ENCODE peak calls at places on chromosomes 2 and 18, in eight cellular contexts. U is Panc1, E is HepG2, T is upper lobe of left lung, P is HCT116, A is GM12878, O is GM23338, N is K562. H is an unnamed sample.

GRCh38 chr2:157864857-157865450 is 11.2 kb downstream of the ACVR1 start:
- ATAC-seq in U (no peak), E (no peak), T (no peak), P (no peak), A (no peak), O (no peak), N (no peak), H (no peak)

GRCh38 chr2:7838636-7839035 is 843.2 kb upstream of the ID2 start:
- ATAC-seq in U (no peak), E (no peak), T (no peak), P (no peak), A (no peak), O (no peak), N (no peak), H (no peak)

GRCh38 chr2:158620656-158621055 is 163.9 kb downstream of the PKP4 start:
- ATAC-seq in U (no peak), E (no peak), T (no peak), P (no peak), A (no peak), O (no peak), N (no peak), H (no peak)

GRCh38 chr2:8178916-8179315 is 502.9 kb upstream of the ID2 start:
- ATAC-seq in U (no peak), E (no peak), T (no peak), P (no peak), A (no peak), O (no peak), N (no peak), H (no peak)

GRCh38 chr2:169732583-169733358 is 861 bp upstream of the KLHL23 start:
- ATAC-seq in U (peak; percentile 36), E (peak; percentile 79), T (no peak), P (no peak), A (peak; percentile 19), O (no peak), N (peak; percentile 9), H (no peak)

GRCh38 chr2:29059612-29060011 is 14.7 kb downstream of the PCARE start:
- ATAC-seq in U (no peak), E (no peak), T (no peak), P (no peak), A (no peak), O (no peak), N (peak; percentile 33), H (no peak)

GRCh38 chr2:190333928-190334327 is 9.5 kb upstream of the INPP1 start:
- ATAC-seq in U (no peak), E (no peak), T (no peak), P (no peak), A (no peak), O (no peak), N (no peak), H (no peak)

GRCh38 chr18:9722691-9723090 is 14.6 kb downstream of the RAB31 start:
- ATAC-seq in U (peak; percentile 53), E (peak; percentile 73), T (peak; percentile 36), P (peak; percentile 80), A (peak; percentile 59), O (peak; percentile 81), N (peak; percentile 58), H (no peak)

GRCh38 chr2:152497481-152498052 is 162.6 kb downstream of the FMNL2 start:
- ATAC-seq in U (peak; percentile 38), E (no peak), T (no peak), P (peak; percentile 81), A (peak; percentile 76), O (no peak), N (no peak), H (no peak)

GRCh38 chr2:161662373-161662772 is 38.2 kb downstream of the SLC4A10 start:
- ATAC-seq in U (no peak), E (no peak), T (no peak), P (no peak), A (no peak), O (no peak), N (no peak), H (no peak)

GRCh38 chr18:66993492-66993891 is 389.6 kb upstream of the CDH19 start:
- ATAC-seq in U (no peak), E (peak; percentile 65), T (no peak), P (no peak), A (no peak), O (no peak), N (no peak), H (no peak)

GRCh38 chr2:167186465-167186864 is 298.2 kb downstream of the XIRP2 start:
- ATAC-seq in U (no peak), E (no peak), T (no peak), P (no peak), A (no peak), O (no peak), N (no peak), H (no peak)

GRCh38 chr2:199646439-199646838 is 188.7 kb upstream of the SATB2 start:
- ATAC-seq in U (no peak), E (no peak), T (no peak), P (no peak), A (peak; percentile 62), O (no peak), N (no peak), H (no peak)

GRCh38 chr2:19059076-19059475 is 299.3 kb downstream of the OSR1 start:
- ATAC-seq in U (no peak), E (no peak), T (no peak), P (peak; percentile 67), A (no peak), O (peak; percentile 98), N (no peak), H (no peak)

GRCh38 chr2:15243762-15244161 is 317.4 kb downstream of the NBAS start:
- ATAC-seq in U (no peak), E (no peak), T (peak; percentile 16), P (no peak), A (no peak), O (no peak), N (peak; percentile 57), H (no peak)

GRCh38 chr2:149651229-149651628 is 63.7 kb upstream of the MMADHC start:
- ATAC-seq in U (peak; percentile 68), E (peak; percentile 89), T (no peak), P (no peak), A (no peak), O (no peak), N (no peak), H (no peak)

GRCh38 chr2:54952978-54953456 is 97.2 kb downstream of the RTN4 start:
- ATAC-seq in U (peak; percentile 69), E (no peak), T (no peak), P (no peak), A (no peak), O (no peak), N (no peak), H (no peak)

GRCh38 chr2:46801731-46802664 is 113.6 kb downstream of the MCFD2 start:
- ATAC-seq in U (no peak), E (no peak), T (peak; percentile 13), P (peak; percentile 21), A (no peak), O (no peak), N (no peak), H (no peak)

GRCh38 chr2:79097843-79098242 is 10.1 kb upstream of the REG1B start:
- ATAC-seq in U (no peak), E (no peak), T (no peak), P (no peak), A (no peak), O (no peak), N (no peak), H (no peak)

GRCh38 chr2:127085260-127085666 is 21.7 kb downstream of the BIN1 start:
- ATAC-seq in U (peak; percentile 59), E (no peak), T (no peak), P (no peak), A (peak; percentile 18), O (no peak), N (no peak), H (no peak)

GRCh38 chr18:13914170-13914569 is 1.2 kb downstream of the MC2R start:
- ATAC-seq in U (no peak), E (no peak), T (no peak), P (no peak), A (no peak), O (no peak), N (no peak), H (peak; percentile 34)

GRCh38 chr2:100878000-100878786 is 58.3 kb downstream of the NPAS2 start:
- ATAC-seq in U (peak; percentile 33), E (no peak), T (no peak), P (no peak), A (no peak), O (no peak), N (no peak), H (peak; percentile 43)
- H3K27ac ChIP-seq in U (peak overlapping the region; percentile 46), E (peak overlapping the region; percentile 8), T (no peak overlapping the region), P (no peak overlapping the region), A (no peak overlapping the region), O (no peak overlapping the region), N (no peak overlapping the region), H (peak overlapping the region; percentile 59)

GRCh38 chr18:75034937-75035336 is 174.0 kb downstream of the PTGR3 start:
- ATAC-seq in U (no peak), E (no peak), T (no peak), P (no peak), A (no peak), O (no peak), N (no peak), H (no peak)
- TF ChIP-seq POLR2AphosphoS5 in U (no peak), E (no peak), T (no peak), P (no peak), A (no peak), O (no peak), N (no peak), H (peak; percentile 47)

GRCh38 chr2:45554073-45554742 is 56.9 kb downstream of the SRBD1 start:
- ATAC-seq in U (no peak), E (no peak), T (no peak), P (no peak), A (no peak), O (peak; percentile 66), N (no peak), H (no peak)
- H3K27ac ChIP-seq in U (no peak overlapping the region), E (no peak overlapping the region), T (no peak overlapping the region), P (no peak overlapping the region), A (no peak overlapping the region), O (no peak overlapping the region), N (no peak overlapping the region), H (no peak overlapping the region)

DNA sequence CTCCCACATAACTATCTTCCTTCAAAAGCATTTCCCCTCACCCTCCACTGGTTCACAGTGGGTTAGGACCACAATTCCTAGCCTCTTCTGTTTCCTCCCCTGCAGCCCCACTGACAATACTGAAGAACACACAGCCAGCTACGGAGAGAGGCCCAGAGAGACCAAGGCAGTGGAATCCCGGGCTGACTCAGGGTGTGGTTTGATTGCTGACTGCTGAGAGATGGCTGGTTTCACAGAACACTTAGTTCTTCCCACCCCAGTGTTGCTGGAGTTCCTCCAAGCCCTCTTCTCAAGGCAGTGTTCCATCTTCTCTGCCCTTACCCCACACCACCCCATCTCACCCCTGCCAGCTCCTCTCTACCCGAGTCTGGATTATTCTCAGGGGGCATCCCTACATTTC is 43.3 kb upstream of the ZFP36L2 start:
- ATAC-seq in U (no peak), E (no peak), T (peak; percentile 88), P (no peak), A (no peak), O (no peak), N (peak; percentile 31), H (peak; percentile 85)
- TF ChIP-seq POLR2AphosphoS5 in U (no peak), E (no peak), T (peak; percentile 58), P (no peak), A (no peak), O (no peak), N (no peak), H (peak; percentile 75)

H was measured in gastroesophageal sphincter.